ENCODE peak calls at places on chromosomes 2 and 18, in seven cellular contexts. One of them, this sample, is unnamed.

GRCh38 chr2:8268172-8268783 is 413.6 kb upstream of the ID2 start:
- DNase-seq in H9: no peak
- DNase-seq in H1: no peak
- DNase-seq in trophoblast cell: no peak
- DNase-seq in neuronal stem cell: no peak
- DNase-seq in mesendoderm: no peak
- DNase-seq in IMR-90: no peak
- DNase-seq in this sample: no peak

GRCh38 chr18:51345848-51346391 is 148.4 kb upstream of the MEX3C start:
- DNase-seq in H9: no peak
- DNase-seq in H1: no peak
- DNase-seq in trophoblast cell: no peak
- DNase-seq in neuronal stem cell: no peak
- DNase-seq in mesendoderm: no peak
- DNase-seq in IMR-90: no peak
- DNase-seq in this sample: no peak

GRCh38 chr2:138447889-138448570 is 53.5 kb upstream of the SPOPL start:
- DNase-seq in H9: no peak
- DNase-seq in H1: no peak
- DNase-seq in trophoblast cell: no peak
- DNase-seq in neuronal stem cell: no peak
- DNase-seq in mesendoderm: peak
- DNase-seq in IMR-90: no peak
- DNase-seq in this sample: no peak

GRCh38 chr2:177939211-177939610 is 133.4 kb downstream of the PDE11A start:
- DNase-seq in H9: no peak
- DNase-seq in H1: no peak
- DNase-seq in trophoblast cell: no peak
- DNase-seq in neuronal stem cell: no peak
- DNase-seq in mesendoderm: no peak
- DNase-seq in IMR-90: no peak
- DNase-seq in this sample: no peak

GRCh38 chr2:32627441-32627900 is 379 bp upstream of the TTC27 start:
- DNase-seq in H9: peak
- DNase-seq in H1: no peak
- DNase-seq in trophoblast cell: peak
- DNase-seq in neuronal stem cell: peak
- DNase-seq in mesendoderm: peak
- DNase-seq in IMR-90: peak
- DNase-seq in this sample: peak

GRCh38 chr2:71531522-71532047 is 78.2 kb downstream of the DYSF start:
- DNase-seq in H9: peak
- DNase-seq in H1: no peak
- DNase-seq in trophoblast cell: peak
- DNase-seq in neuronal stem cell: no peak
- DNase-seq in mesendoderm: peak
- DNase-seq in IMR-90: peak
- DNase-seq in this sample: peak

GRCh38 chr18:53457068-53457467 is 767.4 kb downstream of the MBD2 start:
- DNase-seq in H9: no peak
- DNase-seq in H1: no peak
- DNase-seq in trophoblast cell: no peak
- DNase-seq in neuronal stem cell: no peak
- DNase-seq in mesendoderm: no peak
- DNase-seq in IMR-90: no peak
- DNase-seq in this sample: peak

GRCh38 chr2:202444000-202444399 is 67.9 kb downstream of the BMPR2 start:
- DNase-seq in H9: no peak
- DNase-seq in H1: no peak
- DNase-seq in trophoblast cell: no peak
- DNase-seq in neuronal stem cell: no peak
- DNase-seq in mesendoderm: no peak
- DNase-seq in IMR-90: no peak
- DNase-seq in this sample: no peak

GRCh38 chr2:37985333-37985732 is 60.2 kb downstream of the RMDN2 start:
- DNase-seq in H9: no peak
- DNase-seq in H1: no peak
- DNase-seq in trophoblast cell: no peak
- DNase-seq in neuronal stem cell: no peak
- DNase-seq in mesendoderm: no peak
- DNase-seq in IMR-90: peak
- DNase-seq in this sample: peak

GRCh38 chr2:231918501-231919330 is 7.5 kb downstream of the NPPC start:
- DNase-seq in H9: no peak
- DNase-seq in H1: no peak
- DNase-seq in trophoblast cell: no peak
- DNase-seq in neuronal stem cell: no peak
- DNase-seq in mesendoderm: no peak
- DNase-seq in IMR-90: no peak
- DNase-seq in this sample: no peak

GRCh38 chr2:231914077-231914690 is 12.0 kb downstream of the NPPC start:
- DNase-seq in H9: no peak
- DNase-seq in H1: no peak
- DNase-seq in trophoblast cell: no peak
- DNase-seq in neuronal stem cell: no peak
- DNase-seq in mesendoderm: no peak
- DNase-seq in IMR-90: no peak
- DNase-seq in this sample: no peak

GRCh38 chr2:231919341-231920035 is 6.7 kb downstream of the NPPC start:
- DNase-seq in H9: no peak
- DNase-seq in H1: no peak
- DNase-seq in trophoblast cell: no peak
- DNase-seq in neuronal stem cell: no peak
- DNase-seq in mesendoderm: no peak
- DNase-seq in IMR-90: no peak
- DNase-seq in this sample: no peak

GRCh38 chr2:231920366-231920765 is 5.8 kb downstream of the NPPC start:
- DNase-seq in H9: no peak
- DNase-seq in H1: no peak
- DNase-seq in trophoblast cell: no peak
- DNase-seq in neuronal stem cell: no peak
- DNase-seq in mesendoderm: no peak
- DNase-seq in IMR-90: no peak
- DNase-seq in this sample: no peak

DNA sequence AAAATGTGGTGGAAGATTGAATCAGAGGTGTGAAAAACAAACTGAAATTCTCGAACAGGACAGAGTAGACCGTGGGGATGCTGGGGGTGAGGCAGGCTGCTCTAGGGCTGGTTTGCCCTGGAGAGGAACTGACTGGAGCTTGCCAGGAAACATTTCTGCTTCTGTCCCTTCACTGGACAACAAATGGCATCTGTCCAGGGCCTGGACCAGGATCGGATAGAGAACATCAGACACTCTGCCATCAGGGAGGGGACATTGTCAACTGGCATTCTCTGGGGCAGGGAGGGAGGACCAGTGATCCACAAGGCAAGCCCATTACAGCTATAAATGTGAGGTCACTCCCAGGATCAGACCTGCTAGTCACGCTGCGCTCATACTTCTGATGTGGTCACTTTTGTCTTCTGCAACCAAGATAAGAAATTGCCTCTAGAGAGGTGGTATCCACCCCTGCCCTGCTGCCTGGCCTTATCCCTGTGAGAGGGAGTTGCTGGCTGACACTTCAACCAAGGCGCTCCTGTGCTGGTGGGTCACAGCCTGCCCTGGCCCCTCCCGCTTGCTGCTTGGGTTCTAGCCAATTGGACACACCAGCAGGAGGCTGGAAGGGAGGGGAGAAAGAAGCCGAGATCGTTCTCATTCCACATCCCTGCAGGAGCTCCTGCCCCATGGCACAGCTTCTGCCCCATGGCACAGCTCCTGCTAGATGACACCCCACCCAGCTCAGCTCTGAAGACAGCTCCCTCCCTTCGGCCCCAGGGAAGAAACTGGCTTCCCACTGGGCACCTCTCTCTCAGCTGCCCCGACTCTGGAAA is 8.7 kb downstream of the NPPC start:
- DNase-seq in H9: peak
- DNase-seq in H1: no peak
- DNase-seq in trophoblast cell: no peak
- DNase-seq in neuronal stem cell: no peak
- DNase-seq in mesendoderm: peak
- DNase-seq in IMR-90: no peak
- DNase-seq in this sample: no peak
- H3K18ac ChIP-seq in H9: no peak
- H3K18ac ChIP-seq in H1: no peak
- H3K18ac ChIP-seq in trophoblast cell: no peak
- H3K18ac ChIP-seq in neuronal stem cell: no peak
- H3K18ac ChIP-seq in mesendoderm: no peak
- H3K18ac ChIP-seq in IMR-90: no peak
- H3K18ac ChIP-seq in this sample: no peak

GRCh38 chr2:1366546-1367134 is 46.6 kb upstream of the TPO start:
- DNase-seq in H9: no peak
- DNase-seq in H1: no peak
- DNase-seq in trophoblast cell: no peak
- DNase-seq in neuronal stem cell: no peak
- DNase-seq in mesendoderm: no peak
- DNase-seq in IMR-90: no peak
- DNase-seq in this sample: no peak
- H2BK120ac ChIP-seq in H9: no peak
- H2BK120ac ChIP-seq in H1: no peak
- H2BK120ac ChIP-seq in trophoblast cell: no peak
- H2BK120ac ChIP-seq in neuronal stem cell: no peak
- H2BK120ac ChIP-seq in mesendoderm: no peak
- H2BK120ac ChIP-seq in IMR-90: no peak
- H2BK120ac ChIP-seq in this sample: no peak

DNA sequence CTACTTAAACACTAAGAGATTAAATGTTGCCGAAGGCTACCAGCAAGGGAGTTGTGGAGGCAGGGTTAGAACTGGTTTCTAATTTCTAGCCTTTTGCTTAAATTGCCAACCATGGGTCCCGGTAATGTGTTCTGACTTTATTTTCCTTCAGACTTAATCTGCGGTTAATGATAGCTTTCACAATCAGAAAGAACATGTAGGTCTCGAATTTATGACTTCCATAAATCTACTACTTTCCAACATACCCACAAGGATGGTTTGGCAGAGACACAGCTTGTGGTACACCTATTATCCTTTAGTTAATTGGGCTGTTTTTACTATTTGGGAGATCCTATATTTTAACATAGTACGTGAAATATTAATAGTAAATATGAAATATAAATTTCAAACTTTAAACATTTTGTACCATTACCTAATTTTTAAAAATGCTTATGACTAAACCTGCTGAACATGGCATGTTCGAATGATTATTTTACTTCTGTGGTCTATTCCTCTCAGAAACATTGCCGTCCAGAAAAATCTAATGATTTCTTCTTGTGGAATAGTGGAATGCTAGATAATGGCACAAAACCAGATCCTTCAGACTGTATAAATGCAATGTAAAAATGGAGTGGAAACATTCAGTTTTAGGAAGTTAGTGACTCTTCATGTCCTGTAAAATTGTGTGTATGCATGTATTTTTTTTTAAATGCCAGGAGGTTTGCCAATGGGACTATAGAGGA is 41.3 kb downstream of the PARD3B start:
- DNase-seq in H9: no peak
- DNase-seq in H1: no peak
- DNase-seq in trophoblast cell: no peak
- DNase-seq in neuronal stem cell: no peak
- DNase-seq in mesendoderm: no peak
- DNase-seq in IMR-90: peak
- DNase-seq in this sample: no peak
- H3K27ac ChIP-seq in H9: no peak
- H3K27ac ChIP-seq in H1: no peak
- H3K27ac ChIP-seq in trophoblast cell: no peak
- H3K27ac ChIP-seq in neuronal stem cell: no peak
- H3K27ac ChIP-seq in mesendoderm: no peak
- H3K27ac ChIP-seq in IMR-90: no peak
- H3K27ac ChIP-seq in this sample: no peak

GRCh38 chr18:49279041-49279440 is 181.4 kb downstream of the DYM start:
- DNase-seq in H9: no peak
- DNase-seq in H1: no peak
- DNase-seq in trophoblast cell: peak
- DNase-seq in neuronal stem cell: no peak
- DNase-seq in mesendoderm: no peak
- DNase-seq in IMR-90: no peak
- DNase-seq in this sample: no peak

GRCh38 chr18:49275448-49275847 is 185.0 kb downstream of the DYM start:
- DNase-seq in H9: no peak
- DNase-seq in H1: no peak
- DNase-seq in trophoblast cell: no peak
- DNase-seq in neuronal stem cell: no peak
- DNase-seq in mesendoderm: no peak
- DNase-seq in IMR-90: no peak
- DNase-seq in this sample: no peak

GRCh38 chr18:49276680-49277079 is 183.8 kb downstream of the DYM start:
- DNase-seq in H9: no peak
- DNase-seq in H1: no peak
- DNase-seq in trophoblast cell: peak
- DNase-seq in neuronal stem cell: no peak
- DNase-seq in mesendoderm: no peak
- DNase-seq in IMR-90: no peak
- DNase-seq in this sample: no peak

GRCh38 chr18:49279487-49279886 is 181.0 kb downstream of the DYM start:
- DNase-seq in H9: no peak
- DNase-seq in H1: no peak
- DNase-seq in trophoblast cell: peak
- DNase-seq in neuronal stem cell: no peak
- DNase-seq in mesendoderm: no peak
- DNase-seq in IMR-90: no peak
- DNase-seq in this sample: no peak

DNA sequence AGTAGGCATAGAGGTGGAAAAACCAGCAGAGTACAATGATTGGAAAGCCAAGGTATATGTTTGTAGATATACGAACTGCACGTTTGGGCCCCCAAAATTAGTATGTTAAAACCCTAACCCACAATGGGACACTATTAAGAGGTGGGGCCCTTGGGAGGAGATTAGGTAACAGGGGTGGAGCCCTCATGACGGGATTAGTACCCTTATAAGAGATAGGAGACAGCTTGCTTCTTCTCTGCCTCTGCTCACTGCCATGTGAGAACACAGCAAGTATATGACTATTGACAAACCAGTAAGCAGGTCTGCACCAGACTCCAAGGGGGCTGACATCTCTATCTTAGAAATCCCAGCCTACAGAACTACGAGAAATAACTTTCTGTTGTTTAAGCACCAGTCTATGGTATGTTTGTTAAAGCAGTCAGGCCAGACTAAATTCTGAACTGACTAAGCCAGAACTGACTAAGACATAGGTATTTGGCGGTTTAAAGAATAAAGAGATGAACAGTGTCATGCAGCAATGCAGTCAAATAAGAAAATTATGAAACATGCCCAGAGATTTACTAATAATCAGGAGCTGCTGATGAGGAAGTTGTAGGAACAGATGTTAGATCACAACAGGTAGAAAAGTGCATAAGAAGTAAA is 182.9 kb downstream of the DYM start:
- DNase-seq in H9: no peak
- DNase-seq in H1: no peak
- DNase-seq in trophoblast cell: peak
- DNase-seq in neuronal stem cell: no peak
- DNase-seq in mesendoderm: no peak
- DNase-seq in IMR-90: peak
- DNase-seq in this sample: no peak
- H3K18ac ChIP-seq in H9: no peak
- H3K18ac ChIP-seq in H1: no peak
- H3K18ac ChIP-seq in trophoblast cell: no peak
- H3K18ac ChIP-seq in neuronal stem cell: no peak
- H3K18ac ChIP-seq in mesendoderm: no peak
- H3K18ac ChIP-seq in IMR-90: peak
- H3K18ac ChIP-seq in this sample: no peak

GRCh38 chr2:85886141-85886540 is 2.6 kb downstream of the ST3GAL5 start:
- DNase-seq in H9: no peak
- DNase-seq in H1: no peak
- DNase-seq in trophoblast cell: no peak
- DNase-seq in neuronal stem cell: no peak
- DNase-seq in mesendoderm: no peak
- DNase-seq in IMR-90: no peak
- DNase-seq in this sample: peak
- H2BK120ac ChIP-seq in H9: no peak
- H2BK120ac ChIP-seq in H1: no peak
- H2BK120ac ChIP-seq in trophoblast cell: no peak
- H2BK120ac ChIP-seq in neuronal stem cell: no peak
- H2BK120ac ChIP-seq in mesendoderm: no peak
- H2BK120ac ChIP-seq in IMR-90: peak
- H2BK120ac ChIP-seq in this sample: peak